ENCODE peak calls at places on chromosome 13, in ten cellular contexts. One of them, this sample, is unnamed.

GRCh38 chr13:46641274-46642081 is 88.5 kb downstream of the LRCH1 start:
- DNase-seq in tibial nerve: no peak
- DNase-seq in A549: no peak
- DNase-seq in psoas muscle: no peak
- DNase-seq in adrenal gland: no peak
- DNase-seq in heart right ventricle: peak; percentile 68
- DNase-seq in heart left ventricle: peak; percentile 70
- DNase-seq in ovary: no peak
- DNase-seq in OCI-LY7: no peak
- DNase-seq in prostate gland: no peak
- DNase-seq in this sample: no peak

GRCh38 chr13:35208587-35208986 is 266.5 kb downstream of the NBEA start:
- DNase-seq in heart left ventricle: no peak
- DNase-seq in tibial nerve: no peak
- DNase-seq in A549: no peak
- DNase-seq in prostate gland: no peak
- DNase-seq in adrenal gland: no peak
- DNase-seq in OCI-LY7: no peak
- DNase-seq in heart right ventricle: no peak
- DNase-seq in psoas muscle: no peak
- DNase-seq in ovary: no peak
- DNase-seq in this sample: no peak

GRCh38 chr13:79837741-79838450 is 356.9 kb downstream of the NDFIP2 start:
- DNase-seq in ovary: no peak
- DNase-seq in adrenal gland: no peak
- DNase-seq in prostate gland: no peak
- DNase-seq in OCI-LY7: no peak
- DNase-seq in tibial nerve: no peak
- DNase-seq in psoas muscle: no peak
- DNase-seq in A549: no peak
- DNase-seq in heart left ventricle: no peak
- DNase-seq in heart right ventricle: no peak
- DNase-seq in this sample: no peak

GRCh38 chr13:112783135-112783945 is 93.5 kb downstream of the ATP11A start:
- DNase-seq in adrenal gland: no peak
- DNase-seq in A549: no peak
- DNase-seq in OCI-LY7: no peak
- DNase-seq in heart right ventricle: no peak
- DNase-seq in tibial nerve: no peak
- DNase-seq in prostate gland: no peak
- DNase-seq in ovary: peak; percentile 59
- DNase-seq in heart left ventricle: no peak
- DNase-seq in psoas muscle: no peak
- DNase-seq in this sample: no peak

GRCh38 chr13:20995245-20995829 is 66.0 kb downstream of the LATS2 start:
- DNase-seq in A549: no peak
- DNase-seq in ovary: no peak
- DNase-seq in OCI-LY7: no peak
- DNase-seq in heart left ventricle: no peak
- DNase-seq in heart right ventricle: no peak
- DNase-seq in adrenal gland: peak; percentile 11
- DNase-seq in psoas muscle: no peak
- DNase-seq in tibial nerve: no peak
- DNase-seq in prostate gland: no peak
- DNase-seq in this sample: peak; percentile 1

GRCh38 chr13:74443623-74444022 is 309.4 kb upstream of the KLF12 start:
- DNase-seq in adrenal gland: no peak
- DNase-seq in tibial nerve: no peak
- DNase-seq in prostate gland: no peak
- DNase-seq in OCI-LY7: no peak
- DNase-seq in psoas muscle: no peak
- DNase-seq in heart right ventricle: no peak
- DNase-seq in heart left ventricle: no peak
- DNase-seq in ovary: no peak
- DNase-seq in A549: peak; percentile 32
- DNase-seq in this sample: no peak

GRCh38 chr13:98252931-98253470 is 75.9 kb upstream of the RNF113B start:
- DNase-seq in tibial nerve: no peak
- DNase-seq in adrenal gland: peak; percentile 62
- DNase-seq in OCI-LY7: no peak
- DNase-seq in ovary: no peak
- DNase-seq in A549: no peak
- DNase-seq in prostate gland: no peak
- DNase-seq in heart left ventricle: no peak
- DNase-seq in psoas muscle: no peak
- DNase-seq in heart right ventricle: no peak
- DNase-seq in this sample: peak; percentile 4

GRCh38 chr13:108985166-108985565 is 355.8 kb downstream of the MYO16 start:
- DNase-seq in prostate gland: no peak
- DNase-seq in OCI-LY7: no peak
- DNase-seq in ovary: no peak
- DNase-seq in psoas muscle: no peak
- DNase-seq in A549: no peak
- DNase-seq in heart left ventricle: no peak
- DNase-seq in tibial nerve: no peak
- DNase-seq in adrenal gland: no peak
- DNase-seq in heart right ventricle: no peak
- DNase-seq in this sample: no peak

GRCh38 chr13:73088332-73088935 is 29.6 kb downstream of the KLF5 start:
- DNase-seq in prostate gland: no peak
- DNase-seq in tibial nerve: no peak
- DNase-seq in adrenal gland: no peak
- DNase-seq in OCI-LY7: no peak
- DNase-seq in heart left ventricle: no peak
- DNase-seq in ovary: no peak
- DNase-seq in psoas muscle: no peak
- DNase-seq in heart right ventricle: no peak
- DNase-seq in A549: no peak
- DNase-seq in this sample: no peak

GRCh38 chr13:73092831-73093230 is 34.0 kb downstream of the KLF5 start:
- DNase-seq in ovary: no peak
- DNase-seq in heart left ventricle: no peak
- DNase-seq in OCI-LY7: no peak
- DNase-seq in tibial nerve: no peak
- DNase-seq in heart right ventricle: no peak
- DNase-seq in adrenal gland: no peak
- DNase-seq in psoas muscle: no peak
- DNase-seq in A549: no peak
- DNase-seq in prostate gland: no peak
- DNase-seq in this sample: no peak

GRCh38 chr13:73090812-73091187 is 32.0 kb downstream of the KLF5 start:
- DNase-seq in ovary: no peak
- DNase-seq in prostate gland: no peak
- DNase-seq in heart right ventricle: no peak
- DNase-seq in OCI-LY7: no peak
- DNase-seq in tibial nerve: no peak
- DNase-seq in A549: no peak
- DNase-seq in psoas muscle: no peak
- DNase-seq in heart left ventricle: no peak
- DNase-seq in adrenal gland: no peak
- DNase-seq in this sample: no peak

GRCh38 chr13:73089216-73089615 is 30.4 kb downstream of the KLF5 start:
- DNase-seq in OCI-LY7: no peak
- DNase-seq in psoas muscle: no peak
- DNase-seq in heart right ventricle: no peak
- DNase-seq in tibial nerve: no peak
- DNase-seq in A549: no peak
- DNase-seq in prostate gland: no peak
- DNase-seq in heart left ventricle: no peak
- DNase-seq in ovary: no peak
- DNase-seq in adrenal gland: no peak
- DNase-seq in this sample: no peak

DNA sequence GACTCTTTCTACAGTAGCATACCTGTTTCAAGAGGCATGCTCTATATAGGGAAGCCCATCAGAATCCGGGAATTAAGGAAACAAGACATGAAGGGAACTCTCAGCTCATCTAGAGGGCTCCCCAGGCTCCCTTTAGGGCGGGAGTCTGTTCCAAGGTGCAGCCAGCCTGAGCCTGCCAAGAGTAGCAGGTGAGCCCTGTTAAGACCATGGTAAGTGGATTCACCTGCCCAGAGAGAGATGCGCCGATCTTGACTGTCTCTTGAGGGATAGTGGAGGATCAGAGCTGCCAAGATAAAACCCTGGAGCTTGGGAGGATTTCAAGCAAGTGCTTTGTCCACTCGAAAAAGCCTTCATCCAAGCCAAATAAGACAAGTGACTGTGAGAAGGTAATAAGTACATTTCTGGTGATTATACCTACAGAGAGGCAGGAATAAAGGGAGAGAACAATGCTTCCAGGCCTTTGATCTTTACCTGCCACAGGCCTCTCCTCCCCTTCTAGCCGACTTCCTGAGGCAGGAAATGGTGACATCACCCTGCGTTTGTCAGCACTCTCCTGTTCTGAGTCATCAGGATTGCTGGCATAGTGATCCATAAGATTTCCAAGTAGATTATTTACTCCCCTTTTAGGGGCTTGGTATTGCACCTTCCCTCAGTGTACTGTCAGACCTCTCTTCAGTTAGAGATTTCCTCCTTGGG is 31.5 kb downstream of the KLF5 start:
- DNase-seq in heart right ventricle: no peak
- DNase-seq in adrenal gland: no peak
- DNase-seq in psoas muscle: no peak
- DNase-seq in tibial nerve: no peak
- DNase-seq in ovary: no peak
- DNase-seq in heart left ventricle: no peak
- DNase-seq in OCI-LY7: no peak
- DNase-seq in A549: peak; percentile 91
- DNase-seq in prostate gland: peak; percentile 36
- DNase-seq in this sample: no peak
- H3K27ac ChIP-seq in heart right ventricle: no peak overlapping the region
- H3K27ac ChIP-seq in adrenal gland: no peak overlapping the region
- H3K27ac ChIP-seq in psoas muscle: no peak overlapping the region
- H3K27ac ChIP-seq in tibial nerve: no peak overlapping the region
- H3K27ac ChIP-seq in ovary: no peak overlapping the region
- H3K27ac ChIP-seq in heart left ventricle: no peak overlapping the region
- H3K27ac ChIP-seq in OCI-LY7: no peak overlapping the region
- H3K27ac ChIP-seq in A549: peak overlapping the region; percentile 91
- H3K27ac ChIP-seq in prostate gland: no peak overlapping the region
- H3K27ac ChIP-seq in this sample: no peak overlapping the region

DNA sequence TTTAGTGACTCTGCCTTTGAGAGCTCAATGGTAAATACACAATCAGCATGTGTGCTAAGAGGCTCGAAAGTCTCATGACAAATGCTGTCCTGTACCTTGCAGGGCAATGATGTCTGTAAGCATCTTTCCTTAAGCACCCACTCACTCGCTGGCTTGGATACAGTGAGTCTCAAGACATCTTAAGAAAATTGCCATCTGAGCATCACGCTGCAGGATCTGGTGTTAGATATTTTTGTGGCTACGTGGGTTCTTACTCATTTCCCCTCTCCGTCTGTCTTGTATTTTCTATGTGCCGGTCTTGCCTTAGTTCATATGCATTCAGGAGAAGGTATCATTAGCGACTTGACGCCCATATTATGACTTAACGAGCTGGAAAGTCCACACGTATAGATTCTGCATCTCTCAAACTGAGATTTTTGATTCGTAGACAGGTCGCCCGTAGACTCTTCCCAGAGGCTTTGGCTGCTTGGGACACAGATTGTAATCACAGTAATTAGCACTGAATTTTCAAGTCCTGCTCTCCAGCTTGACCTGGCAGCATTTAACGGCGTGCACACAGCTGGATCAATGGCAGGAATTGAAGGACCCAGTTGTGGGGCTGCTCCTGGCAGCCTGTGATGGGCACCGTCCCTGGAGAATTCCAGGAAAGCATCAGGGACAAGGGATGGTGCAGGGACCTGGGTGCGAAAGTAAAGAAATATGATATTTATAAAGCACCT is 231.1 kb downstream of the ZIC5 start:
- DNase-seq in A549: no peak
- DNase-seq in OCI-LY7: no peak
- DNase-seq in ovary: no peak
- DNase-seq in psoas muscle: no peak
- DNase-seq in heart right ventricle: no peak
- DNase-seq in tibial nerve: no peak
- DNase-seq in prostate gland: no peak
- DNase-seq in adrenal gland: no peak
- DNase-seq in heart left ventricle: no peak
- DNase-seq in this sample: no peak
- TF ChIP-seq CTCF in A549: no peak
- TF ChIP-seq CTCF in OCI-LY7: no peak
- TF ChIP-seq CTCF in ovary: no peak
- TF ChIP-seq CTCF in psoas muscle: no peak
- TF ChIP-seq CTCF in heart right ventricle: no peak
- TF ChIP-seq CTCF in tibial nerve: no peak
- TF ChIP-seq CTCF in prostate gland: no peak
- TF ChIP-seq CTCF in adrenal gland: no peak
- TF ChIP-seq CTCF in heart left ventricle: no peak
- TF ChIP-seq CTCF in this sample: no peak

GRCh38 chr13:33640832-33641231 is 177.1 kb upstream of the RFC3 start:
- DNase-seq in prostate gland: no peak
- DNase-seq in heart left ventricle: no peak
- DNase-seq in heart right ventricle: no peak
- DNase-seq in psoas muscle: no peak
- DNase-seq in adrenal gland: no peak
- DNase-seq in tibial nerve: no peak
- DNase-seq in A549: no peak
- DNase-seq in OCI-LY7: no peak
- DNase-seq in ovary: no peak
- DNase-seq in this sample: no peak
- H3K27ac ChIP-seq in prostate gland: no peak overlapping the region
- H3K27ac ChIP-seq in heart left ventricle: peak overlapping the region; percentile 37
- H3K27ac ChIP-seq in heart right ventricle: no peak overlapping the region
- H3K27ac ChIP-seq in psoas muscle: no peak overlapping the region
- H3K27ac ChIP-seq in adrenal gland: no peak overlapping the region
- H3K27ac ChIP-seq in tibial nerve: no peak overlapping the region
- H3K27ac ChIP-seq in A549: peak overlapping the region; percentile 82
- H3K27ac ChIP-seq in OCI-LY7: no peak overlapping the region
- H3K27ac ChIP-seq in ovary: no peak overlapping the region
- H3K27ac ChIP-seq in this sample: no peak overlapping the region

DNA sequence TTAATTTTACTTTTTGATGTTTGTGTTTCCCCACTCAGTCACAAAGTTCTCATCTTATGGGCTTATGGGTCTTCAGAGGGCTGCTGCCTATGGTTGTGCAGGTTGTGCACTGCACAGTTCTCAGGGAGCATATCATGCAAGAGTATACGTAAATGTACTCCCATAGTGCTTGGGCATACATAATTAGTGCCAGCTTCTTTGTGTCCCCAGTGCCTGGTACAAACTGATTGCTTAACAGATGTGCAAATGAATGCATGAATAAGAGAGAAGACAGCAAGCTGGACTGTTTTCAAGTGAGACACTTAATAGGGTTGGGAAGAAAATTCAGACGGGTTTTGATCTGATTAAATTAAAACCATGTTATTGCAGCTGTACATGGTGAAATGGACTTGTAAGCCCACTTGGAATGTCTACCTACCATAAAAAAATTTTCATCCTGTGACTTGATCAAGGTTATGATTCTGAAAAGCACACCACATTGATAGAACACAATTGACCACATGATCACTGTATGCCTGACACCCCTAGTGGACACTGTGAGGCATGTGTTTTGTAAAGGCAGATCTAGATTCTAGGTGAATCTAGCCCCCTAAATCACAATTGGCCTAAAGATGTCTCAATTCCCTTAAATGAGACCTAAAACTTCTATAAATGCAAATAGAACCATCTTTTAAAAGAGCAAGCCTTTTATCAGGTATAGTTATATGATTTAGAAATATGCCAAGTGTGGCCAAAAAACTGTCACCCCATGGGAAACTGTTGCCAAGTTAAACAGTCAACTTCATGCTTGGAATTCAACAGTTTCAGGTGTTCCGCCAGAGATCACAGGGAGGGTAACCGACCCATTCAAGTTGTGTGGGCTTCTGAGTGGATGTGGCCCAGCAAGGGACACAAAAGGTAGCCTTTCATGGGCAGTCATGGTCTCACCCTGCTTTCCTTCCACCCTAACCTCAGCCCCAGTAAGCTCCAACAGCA is 27.9 kb downstream of the FAM124A start:
- DNase-seq in heart right ventricle: no peak
- DNase-seq in tibial nerve: no peak
- DNase-seq in A549: no peak
- DNase-seq in heart left ventricle: no peak
- DNase-seq in ovary: no peak
- DNase-seq in OCI-LY7: peak; percentile 36
- DNase-seq in adrenal gland: no peak
- DNase-seq in psoas muscle: no peak
- DNase-seq in prostate gland: no peak
- DNase-seq in this sample: no peak
- TF ChIP-seq CTCF in heart right ventricle: no peak
- TF ChIP-seq CTCF in tibial nerve: no peak
- TF ChIP-seq CTCF in A549: peak; percentile 6
- TF ChIP-seq CTCF in heart left ventricle: peak; percentile 46
- TF ChIP-seq CTCF in ovary: no peak
- TF ChIP-seq CTCF in OCI-LY7: peak; percentile 80
- TF ChIP-seq CTCF in adrenal gland: peak; percentile 42
- TF ChIP-seq CTCF in psoas muscle: peak; percentile 14
- TF ChIP-seq CTCF in prostate gland: peak; percentile 32
- TF ChIP-seq CTCF in this sample: no peak